ENCODE peak calls at places on chromosomes 13 and 19, in four cellular contexts. C is gastrocnemius medialis, A is H1, Q is IMR-90. K is an unnamed sample.

GRCh38 chr13:113657851-113658741 is at the start of gene ATP4B:
- DNase-seq in Q (no peak), A (no peak), C (no peak), K (no peak)

GRCh38 chr19:15122331-15123030 is 15.3 kb downstream of the SYDE1 start:
- DNase-seq in C (no peak), Q (no peak), A (no peak), K (no peak)

GRCh38 chr13:103540394-103540793 is 474.2 kb upstream of the SLC10A2 start:
- DNase-seq in A (no peak), C (no peak), Q (no peak), K (no peak)

GRCh38 chr13:72290962-72291681 is 424.1 kb upstream of the DACH1 start:
- DNase-seq in C (no peak), Q (no peak), A (peak; percentile 31), K (no peak)

GRCh38 chr13:51894239-51894638 is 32.5 kb downstream of the CCDC70 start:
- DNase-seq in A (no peak), C (no peak), Q (no peak), K (no peak)

GRCh38 chr13:20654156-20654555 is 49.3 kb upstream of the IL17D start:
- DNase-seq in A (no peak), Q (peak; percentile 53), C (no peak), K (peak; percentile 80)

GRCh38 chr19:19109601-19110000 is 28.7 kb downstream of the TMEM161A start:
- DNase-seq in Q (peak; percentile 38), C (no peak), A (no peak), K (no peak)

GRCh38 chr13:42246541-42246940 is 25.4 kb upstream of the AKAP11 start:
- DNase-seq in A (no peak), Q (no peak), C (no peak), K (no peak)

GRCh38 chr13:111893071-111893606 is 173.8 kb upstream of the SOX1 start:
- DNase-seq in C (no peak), Q (no peak), A (peak; percentile 50), K (no peak)

GRCh38 chr13:33610471-33611015 is 207.4 kb upstream of the RFC3 start:
- DNase-seq in C (peak; percentile 63), Q (no peak), A (peak; percentile 36), K (no peak)

DNA sequence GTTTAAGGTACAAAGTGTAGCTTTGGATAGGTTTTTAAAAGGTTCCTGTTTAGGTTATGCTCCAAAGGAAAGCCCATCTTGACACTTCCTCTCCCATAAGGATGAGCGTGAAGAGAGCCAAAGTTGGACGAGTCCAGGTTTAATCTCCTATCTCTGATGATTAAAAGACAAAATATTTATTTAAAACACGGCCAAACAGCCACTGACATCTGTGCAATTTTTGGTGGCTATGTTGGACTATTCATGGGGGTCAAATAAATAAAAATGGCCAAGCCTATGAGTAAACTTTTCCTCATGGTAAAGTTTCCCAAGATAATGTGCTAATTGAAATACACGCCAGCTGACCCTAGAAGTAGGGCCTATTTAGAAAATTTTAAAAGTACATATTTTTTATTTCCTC is 69.0 kb upstream of the DOCK9 start:
- DNase-seq in A (no peak), Q (no peak), C (no peak), K (no peak)
- H3K27ac ChIP-seq in A (no peak overlapping the region), Q (no peak overlapping the region), C (no peak overlapping the region), K (no peak overlapping the region)

GRCh38 chr19:43464089-43464775 is 1.2 kb downstream of the LYPD3 start:
- DNase-seq in C (peak; percentile 22), A (no peak), Q (no peak), K (no peak)
- TF ChIP-seq POLR2A in C (no peak), A (no peak), Q (no peak), K (no peak)

DNA sequence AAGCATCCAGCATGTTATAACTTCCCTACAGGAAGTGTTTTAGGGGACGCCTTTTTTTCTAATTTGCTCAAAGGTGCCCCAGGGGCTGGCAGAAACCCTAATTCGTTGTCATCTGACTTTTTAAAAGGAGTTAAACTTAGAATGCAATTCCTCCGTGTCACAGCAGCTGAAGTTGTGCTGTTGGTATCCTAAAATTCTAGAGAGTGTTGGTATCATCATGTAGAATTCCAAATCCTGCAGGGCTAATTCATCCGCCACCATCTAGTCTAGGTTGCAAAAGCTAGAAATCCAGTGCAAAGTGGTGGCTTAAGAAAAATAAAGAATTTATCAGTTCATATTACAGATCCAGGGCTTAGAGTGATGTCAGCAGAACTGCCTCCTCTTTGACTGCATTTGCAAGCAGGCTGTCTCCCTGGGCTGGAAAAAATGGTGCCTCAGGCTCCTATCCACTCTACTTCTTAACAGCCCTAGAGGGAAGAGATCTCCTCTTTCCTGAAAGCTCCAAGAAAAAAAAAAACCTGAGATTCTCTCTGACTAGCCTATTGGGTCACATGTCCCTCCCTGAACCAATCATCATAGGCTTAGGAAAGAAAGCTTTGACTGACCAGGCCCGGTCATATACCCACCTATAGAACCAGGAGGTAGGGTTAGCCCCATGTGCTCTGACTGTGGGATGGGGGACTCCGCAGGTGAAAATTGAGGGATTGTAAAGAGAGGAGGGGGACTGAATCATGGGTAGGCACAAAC is 73.0 kb downstream of the MAP4K1 start:
- DNase-seq in A (no peak), Q (peak; percentile 5), C (no peak), K (no peak)
- H3K27ac ChIP-seq in A (no peak overlapping the region), Q (no peak overlapping the region), C (peak overlapping the region; percentile 56), K (no peak overlapping the region)

GRCh38 chr19:10758978-10759377 is 41.1 kb downstream of the DNM2 start:
- DNase-seq in A (no peak), C (no peak), Q (no peak), K (no peak)

GRCh38 chr19:10756791-10757190 is 38.9 kb downstream of the DNM2 start:
- DNase-seq in C (no peak), A (no peak), Q (no peak), K (no peak)

GRCh38 chr19:10753305-10753704 is 35.4 kb downstream of the DNM2 start:
- DNase-seq in A (no peak), Q (no peak), C (no peak), K (no peak)

GRCh38 chr19:10752913-10753285 is 35.0 kb downstream of the DNM2 start:
- DNase-seq in A (no peak), C (no peak), Q (no peak), K (no peak)

DNA sequence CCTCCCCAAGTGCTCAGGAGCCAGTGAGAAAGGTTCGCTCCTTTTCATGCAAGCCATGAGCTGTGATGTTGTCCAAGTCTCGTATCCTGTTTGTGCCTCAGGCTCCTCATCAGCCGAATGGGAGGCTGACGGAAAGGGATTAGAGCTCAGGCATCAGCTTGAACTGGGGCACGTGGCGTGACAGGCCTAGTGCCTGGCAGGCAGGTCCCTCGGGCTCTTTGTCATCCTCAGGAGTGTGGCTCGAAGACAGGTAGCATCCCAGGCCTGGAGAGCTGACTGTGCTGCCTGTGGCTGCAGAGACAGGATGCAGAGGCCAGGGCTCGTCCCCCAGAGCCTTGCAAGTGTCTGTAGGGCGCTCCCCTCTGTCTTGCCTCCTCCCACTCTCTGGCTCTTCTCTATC is 38.5 kb downstream of the DNM2 start:
- DNase-seq in Q (no peak), C (no peak), A (no peak), K (no peak)
- TF ChIP-seq POLR2A in Q (no peak), C (no peak), A (no peak), K (no peak)

GRCh38 chr13:44919103-44919804 is 70.0 kb downstream of the NUFIP1 start:
- DNase-seq in C (no peak), Q (no peak), A (no peak), K (no peak)
- H3K27ac ChIP-seq in C (peak overlapping the region; percentile 95), Q (peak overlapping the region; percentile 89), A (peak overlapping the region; percentile 79), K (peak overlapping the region; percentile 95)

K was measured in endothelial cell of umbilical vein.